ENCODE peak calls at places on chromosomes 11 and 22, in seven cellular contexts. L is RCC 7860; I is AG04450; R is DND-41; Q is globus pallidus; Y is thoracic aorta; S is activated CD4-positive, alpha-beta memory T cell treated with anti-CD3 and anti-CD28 coated beads, Interleukin-2, amount 10 ng/mL, durations not matched to agents 7 days and 5 days. F is an unnamed sample.
A peak's percentile ranks its signal among the peaks of the same experiment; 100 is the strongest.

GRCh38 chr11:75371930-75372876 is 20.7 kb upstream of the ARRB1 start:
- DNase-seq in L (no peak), I (no peak), R (no peak), Q (no peak), Y (no peak), S (no peak), F (no peak)

GRCh38 chr22:39690901-39691620 is 120.5 kb downstream of the CACNA1I start:
- DNase-seq in L (no peak), I (no peak), R (no peak), Q (no peak), Y (no peak), S (no peak), F (no peak)

GRCh38 chr22:28799125-28799833 is 1.1 kb downstream of the XBP1 start:
- DNase-seq in L (peak; percentile 74), I (peak; percentile 83), R (peak; percentile 50), Q (no peak), Y (peak; percentile 31), S (peak; percentile 43), F (no peak)

GRCh38 chr11:108958446-108959123 is 293.7 kb downstream of the DDX10 start:
- DNase-seq in L (peak; percentile 42), I (no peak), R (no peak), Q (no peak), Y (no peak), S (no peak), F (no peak)

GRCh38 chr11:25711008-25711407 is 620.9 kb upstream of the ANO3 start:
- DNase-seq in L (no peak), I (no peak), R (no peak), Q (no peak), Y (no peak), S (no peak), F (no peak)

GRCh38 chr11:85316967-85317366 is 310.2 kb downstream of the DLG2 start:
- DNase-seq in L (no peak), I (no peak), R (no peak), Q (peak; percentile 6), Y (no peak), S (no peak), F (no peak)

GRCh38 chr22:25375683-25376082 is 156.2 kb downstream of the CRYBB2 start:
- DNase-seq in L (no peak), I (no peak), R (no peak), Q (no peak), Y (no peak), S (no peak), F (no peak)

GRCh38 chr22:23237201-23237798 is 57.0 kb downstream of the BCR start:
- DNase-seq in L (no peak), I (peak; percentile 41), R (no peak), Q (no peak), Y (no peak), S (no peak), F (no peak)

GRCh38 chr11:61429346-61429690 is 457 bp downstream of the CPSF7 start:
- DNase-seq in L (peak; percentile 23), I (no peak), R (peak; percentile 80), Q (no peak), Y (no peak), S (peak; percentile 72), F (no peak)

GRCh38 chr22:49720279-49720959 is 107.3 kb downstream of the BRD1 start:
- DNase-seq in L (no peak), I (no peak), R (no peak), Q (no peak), Y (no peak), S (no peak), F (no peak)

GRCh38 chr22:17968126-17968525 is 56.2 kb downstream of the MICAL3 start:
- DNase-seq in L (no peak), I (no peak), R (no peak), Q (no peak), Y (no peak), S (no peak), F (no peak)

GRCh38 chr22:32987081-32987631 is 71.0 kb downstream of the SYN3 start:
- DNase-seq in L (no peak), I (no peak), R (no peak), Q (peak; percentile 24), Y (no peak), S (no peak), F (peak; percentile 19)

GRCh38 chr22:40345801-40346177 is 511 bp upstream of the ADSL start:
- DNase-seq in L (no peak), I (no peak), R (peak; percentile 65), Q (no peak), Y (no peak), S (peak; percentile 62), F (no peak)

GRCh38 chr11:71283960-71284359 is 31.6 kb upstream of the SHANK2 start:
- DNase-seq in L (no peak), I (no peak), R (no peak), Q (no peak), Y (no peak), S (no peak), F (no peak)

GRCh38 chr11:65498042-65498726 is 661 bp upstream of the MALAT1 start:
- DNase-seq in L (peak; percentile 31), I (no peak), R (peak; percentile 78), Q (peak; percentile 81), Y (no peak), S (peak; percentile 73), F (no peak)